ENCODE peak calls at places on chromosomes 2 and 18, in six cellular contexts. I is aorta; S is CD8-positive, alpha-beta T cell; G is suprapubic skin; B is heart right ventricle; V is mammary epithelial cell. L is an unnamed sample.

GRCh38 chr2:131724019-131724418 is 196.3 kb downstream of the CCDC74A start:
- DNase-seq in I (peak; percentile 49), S (no peak), G (no peak), B (peak; percentile 57), V (no peak), L (peak; percentile 30)

GRCh38 chr2:171172980-171173542 is 12.4 kb upstream of the TLK1 start:
- DNase-seq in I (no peak), S (no peak), G (no peak), B (no peak), V (no peak), L (no peak)

GRCh38 chr2:120066708-120067547 is 54.1 kb downstream of the EPB41L5 start:
- DNase-seq in I (no peak), S (no peak), G (no peak), B (no peak), V (no peak), L (no peak)

GRCh38 chr2:25521126-25521525 is 152.3 kb downstream of the DTNB start:
- DNase-seq in I (no peak), S (no peak), G (no peak), B (no peak), V (no peak), L (no peak)

GRCh38 chr2:32425719-32426141 is 68.9 kb downstream of the BIRC6 start:
- DNase-seq in I (peak; percentile 53), S (no peak), G (no peak), B (no peak), V (no peak), L (no peak)

GRCh38 chr2:240213476-240214391 is 73.3 kb upstream of the OTOS start:
- DNase-seq in I (peak; percentile 29), S (no peak), G (peak; percentile 65), B (no peak), V (no peak), L (no peak)

GRCh38 chr2:24429711-24430110 is 61.3 kb upstream of the NCOA1 start:
- DNase-seq in I (no peak), S (no peak), G (no peak), B (no peak), V (peak; percentile 48), L (no peak)

GRCh38 chr2:5020451-5020850 is 671.7 kb upstream of the SOX11 start:
- DNase-seq in I (no peak), S (no peak), G (no peak), B (no peak), V (no peak), L (no peak)

GRCh38 chr18:76232010-76232409 is 263.0 kb downstream of the ZNF516 start:
- DNase-seq in I (no peak), S (no peak), G (no peak), B (no peak), V (no peak), L (no peak)

GRCh38 chr2:85766214-85766613 is 12.4 kb downstream of the ATOH8 start:
- DNase-seq in I (no peak), S (no peak), G (no peak), B (no peak), V (no peak), L (no peak)

GRCh38 chr2:226114436-226114835 is 685.2 kb downstream of the IRS1 start:
- DNase-seq in I (no peak), S (no peak), G (no peak), B (no peak), V (peak; percentile 14), L (no peak)

GRCh38 chr2:191152841-191153240 is 2.0 kb upstream of the STAT4 start:
- DNase-seq in I (no peak), S (no peak), G (no peak), B (no peak), V (peak; percentile 23), L (no peak)

GRCh38 chr2:213065583-213066444 is 85.6 kb downstream of the IKZF2 start:
- DNase-seq in I (no peak), S (no peak), G (no peak), B (peak; percentile 29), V (peak; percentile 37), L (peak; percentile 22)

GRCh38 chr2:56338232-56338631 is 154.4 kb downstream of the CCDC85A start:
- DNase-seq in I (no peak), S (no peak), G (no peak), B (no peak), V (no peak), L (no peak)

GRCh38 chr2:48600204-48600813 is 17.3 kb upstream of the GTF2A1L start:
- DNase-seq in I (no peak), S (no peak), G (no peak), B (no peak), V (peak; percentile 32), L (no peak)

GRCh38 chr18:31302991-31303390 is 15.0 kb upstream of the DSG1 start:
- DNase-seq in I (no peak), S (no peak), G (no peak), B (no peak), V (peak; percentile 83), L (no peak)

GRCh38 chr2:96856776-96857673 is 791 bp downstream of the ANKRD39 start:
- DNase-seq in I (peak; percentile 52), S (no peak), G (no peak), B (no peak), V (peak; percentile 20), L (no peak)

GRCh38 chr2:949894-950626 is 589 bp upstream of the SNTG2 start:
- DNase-seq in I (no peak), S (no peak), G (no peak), B (no peak), V (no peak), L (no peak)

GRCh38 chr2:155145758-155146229 is 447.3 kb downstream of the KCNJ3 start:
- DNase-seq in I (no peak), S (no peak), G (no peak), B (no peak), V (no peak), L (no peak)

GRCh38 chr2:205180730-205181129 is 501.6 kb upstream of the NRP2 start:
- DNase-seq in I (no peak), S (no peak), G (no peak), B (no peak), V (no peak), L (no peak)

GRCh38 chr18:22930089-22930713 is 2.9 kb upstream of the RBBP8 start:
- DNase-seq in I (peak; percentile 80), S (peak; percentile 68), G (peak; percentile 86), B (peak; percentile 43), V (peak; percentile 63), L (peak; percentile 58)

GRCh38 chr2:212977149-212977548 is 174.3 kb downstream of the IKZF2 start:
- DNase-seq in I (no peak), S (no peak), G (no peak), B (no peak), V (no peak), L (no peak)

GRCh38 chr2:75564026-75564688 is 3.4 kb upstream of the EVA1A start:
- DNase-seq in I (no peak), S (no peak), G (no peak), B (no peak), V (peak; percentile 30), L (no peak)

GRCh38 chr2:30410217-30410616 is 36.8 kb upstream of the LCLAT1 start:
- DNase-seq in I (no peak), S (no peak), G (no peak), B (no peak), V (peak; percentile 81), L (no peak)

GRCh38 chr18:24270937-24271380 is 126.7 kb downstream of the OSBPL1A start:
- DNase-seq in I (no peak), S (no peak), G (no peak), B (no peak), V (peak; percentile 63), L (no peak)

GRCh38 chr18:9147440-9148238 is 11.1 kb downstream of the ANKRD12 start:
- DNase-seq in I (no peak), S (no peak), G (no peak), B (no peak), V (peak; percentile 62), L (no peak)
- H3K4me3 ChIP-seq in I (no peak overlapping the region), S (no peak overlapping the region), G (no peak overlapping the region), B (no peak overlapping the region), V (no peak overlapping the region), L (no peak overlapping the region)

GRCh38 chr18:35512761-35513160 is 15.0 kb upstream of the INO80C start:
- DNase-seq in I (no peak), S (no peak), G (no peak), B (no peak), V (no peak), L (no peak)
- H3K4me1 ChIP-seq in I (no peaks in the 10 kb centered on the region), S (no peaks in the 10 kb centered on the region), G (peaks cover 13% of the 10 kb centered on the region), B (peaks cover 28% of the 10 kb centered on the region), V (peaks cover 38% of the 10 kb centered on the region), L (peaks cover 59% of the 10 kb centered on the region)

DNA sequence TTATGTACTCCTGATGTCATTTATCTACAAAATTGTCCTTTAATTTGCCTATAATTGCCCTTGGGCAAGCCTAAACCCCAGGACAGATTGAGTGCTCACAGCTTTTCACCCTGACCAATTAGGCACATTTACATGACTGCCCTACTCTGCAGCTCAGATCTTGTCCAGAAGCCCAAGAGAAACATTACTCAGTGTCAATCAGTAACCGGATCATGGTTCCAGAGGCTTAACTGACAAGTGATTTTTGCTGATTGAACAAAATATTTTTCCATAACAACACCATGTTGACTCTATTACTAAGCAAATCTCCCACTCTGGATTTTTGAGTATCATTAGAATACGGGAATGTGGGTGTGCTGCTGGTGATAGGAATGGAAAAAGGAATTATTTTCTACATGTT is 465.4 kb upstream of the TNP1 start:
- DNase-seq in I (no peak), S (no peak), G (no peak), B (no peak), V (no peak), L (no peak)
- H3K27ac ChIP-seq in I (no peak overlapping the region), S (no peak overlapping the region), G (no peak overlapping the region), B (no peak overlapping the region), V (no peak overlapping the region), L (no peak overlapping the region)

GRCh38 chr2:40286721-40287120 is 165.2 kb downstream of the SLC8A1 start:
- DNase-seq in I (no peak), S (no peak), G (no peak), B (no peak), V (no peak), L (no peak)

GRCh38 chr2:40287201-40287600 is 164.7 kb downstream of the SLC8A1 start:
- DNase-seq in I (no peak), S (no peak), G (no peak), B (no peak), V (peak; percentile 30), L (no peak)

GRCh38 chr2:40292291-40292690 is 159.6 kb downstream of the SLC8A1 start:
- DNase-seq in I (no peak), S (no peak), G (no peak), B (no peak), V (no peak), L (no peak)

GRCh38 chr2:40287815-40288214 is 164.1 kb downstream of the SLC8A1 start:
- DNase-seq in I (no peak), S (no peak), G (no peak), B (no peak), V (no peak), L (no peak)

DNA sequence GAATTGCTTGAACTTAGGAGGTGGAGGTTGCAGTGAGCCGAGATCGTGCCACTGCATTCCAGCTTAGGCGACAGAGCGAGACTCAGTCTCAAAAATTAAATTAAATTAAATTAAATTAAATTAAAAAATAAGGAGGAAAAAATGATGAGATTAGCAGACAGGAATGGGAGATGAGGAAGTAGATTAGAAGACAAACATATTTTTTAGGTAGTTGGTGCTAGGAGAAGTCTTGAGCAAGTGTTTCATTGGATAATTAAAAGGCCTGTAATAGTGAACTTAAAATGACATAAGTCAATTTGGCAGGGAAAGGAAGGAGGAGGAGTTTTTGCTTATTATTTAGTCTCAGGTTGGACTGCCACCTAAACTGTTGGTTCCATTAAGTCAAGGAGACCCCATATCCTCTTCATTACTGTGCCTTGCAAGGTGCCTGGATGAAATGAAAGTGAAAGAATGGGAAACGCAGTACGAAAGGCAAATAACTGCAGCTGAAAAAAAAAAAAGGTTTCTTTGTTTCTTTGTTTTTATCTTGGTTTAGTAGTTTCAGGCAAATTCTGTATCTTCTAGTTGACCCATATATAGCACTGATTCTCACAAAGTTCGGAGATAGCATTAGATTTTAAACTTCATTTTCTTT is 162.0 kb downstream of the SLC8A1 start:
- DNase-seq in I (no peak), S (no peak), G (no peak), B (no peak), V (no peak), L (no peak)
- H3K4me3 ChIP-seq in I (no peak overlapping the region), S (no peak overlapping the region), G (no peak overlapping the region), B (no peak overlapping the region), V (no peak overlapping the region), L (peak overlapping the region; percentile 27)